ENCODE peak calls at places on chromosomes 12 and 14, in seven cellular contexts. Z is right cardiac atrium, H is GM23248, M is fibroblast of lung, J is tibial nerve, P is cardiac muscle cell, U is RWPE2. Q is an unnamed sample.
A peak's percentile ranks its signal among the peaks of the same experiment; 100 is the strongest.

GRCh38 chr12:126492181-126492580 is 1426.9 kb downstream of the AACS start:
- DNase-seq in Z (no peak), H (no peak), M (peak; percentile 24), J (no peak), P (peak; percentile 21), U (no peak), Q (no peak)

GRCh38 chr12:102765736-102766135 is 151.3 kb downstream of the PAH start:
- DNase-seq in Z (no peak), H (no peak), M (peak; percentile 31), J (no peak), P (peak; percentile 52), U (no peak), Q (no peak)

GRCh38 chr12:101671157-101671791 is 26.2 kb upstream of the CHPT1 start:
- DNase-seq in Z (no peak), H (no peak), M (no peak), J (no peak), P (no peak), U (no peak), Q (no peak)

GRCh38 chr14:61460853-61461611 is 139.7 kb downstream of the PRKCH start:
- DNase-seq in Z (no peak), H (peak; percentile 29), M (no peak), J (no peak), P (peak; percentile 62), U (peak; percentile 82), Q (peak; percentile 19)

GRCh38 chr14:70096866-70097265 is 91.9 kb downstream of the SLC8A3 start:
- DNase-seq in Z (no peak), H (peak; percentile 45), M (no peak), J (no peak), P (peak; percentile 32), U (no peak), Q (no peak)

GRCh38 chr12:12786716-12787601 is 1.5 kb downstream of the APOLD1 start:
- DNase-seq in Z (peak; percentile 94), H (peak; percentile 94), M (peak; percentile 79), J (peak; percentile 45), P (peak; percentile 90), U (peak; percentile 34), Q (peak; percentile 78)

GRCh38 chr14:56124296-56124695 is 6.1 kb downstream of the PELI2 start:
- DNase-seq in Z (no peak), H (peak; percentile 23), M (peak; percentile 42), J (no peak), P (no peak), U (no peak), Q (peak; percentile 47)

GRCh38 chr14:34628681-34629135 is 1.2 kb downstream of the SNX6 start:
- DNase-seq in Z (no peak), H (peak; percentile 27), M (peak; percentile 39), J (no peak), P (peak; percentile 42), U (no peak), Q (no peak)

GRCh38 chr12:28222081-28222700 is 31.9 kb downstream of the CCDC91 start:
- DNase-seq in Z (no peak), H (no peak), M (peak; percentile 58), J (no peak), P (no peak), U (no peak), Q (no peak)

GRCh38 chr12:96015672-96016071 is 19.5 kb upstream of the HAL start:
- DNase-seq in Z (peak; percentile 49), H (peak; percentile 49), M (peak; percentile 20), J (no peak), P (peak; percentile 56), U (no peak), Q (peak; percentile 88)

GRCh38 chr14:76950043-76951020 is 78.2 kb downstream of the IRF2BPL start:
- DNase-seq in Z (no peak), H (peak; percentile 80), M (peak; percentile 81), J (no peak), P (peak; percentile 58), U (no peak), Q (no peak)

GRCh38 chr14:71551291-71551955 is 380.8 kb upstream of the RGS6 start:
- DNase-seq in Z (no peak), H (peak; percentile 79), M (peak; percentile 92), J (no peak), P (peak; percentile 30), U (no peak), Q (no peak)

DNA sequence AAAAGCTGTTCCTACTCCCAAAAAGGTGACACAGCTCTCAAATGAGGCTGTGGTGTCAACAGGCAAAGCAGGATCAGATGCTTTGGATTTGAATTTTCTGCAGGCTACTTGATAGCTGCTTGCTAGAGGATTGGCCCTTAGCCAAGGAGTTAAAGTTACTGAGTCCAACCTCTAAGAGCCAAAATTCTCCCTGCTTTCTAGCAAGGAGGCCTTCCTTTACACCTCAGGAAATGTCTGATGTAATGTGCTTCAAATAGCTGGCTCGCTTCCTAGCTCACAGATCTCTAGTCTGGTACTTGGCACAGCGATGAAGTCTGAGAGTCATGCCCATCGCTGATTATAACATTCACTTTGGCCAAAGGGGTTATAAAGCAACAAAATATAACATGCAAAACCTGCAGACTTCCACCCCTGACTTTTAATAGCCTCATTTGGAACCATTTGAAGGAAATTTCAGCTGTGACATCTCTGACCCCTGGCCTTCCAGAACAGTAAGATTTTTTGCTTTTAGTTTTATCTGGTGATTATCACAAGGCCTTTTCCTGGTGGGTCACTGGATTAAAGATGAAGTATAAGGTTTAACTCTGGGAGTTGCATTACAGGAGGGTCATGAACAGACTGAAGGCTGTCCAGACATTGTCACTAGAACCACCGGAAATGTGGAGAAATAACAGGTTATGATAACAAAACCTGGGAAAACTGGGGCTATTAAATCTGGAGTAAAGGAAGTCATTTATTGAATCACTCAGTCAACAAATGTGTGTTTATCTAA is 189.7 kb downstream of the EPS8 start:
- DNase-seq in Z (no peak), H (peak; percentile 82), M (peak; percentile 92), J (no peak), P (peak; percentile 97), U (no peak), Q (no peak)
- H3K27ac ChIP-seq in Z (peak overlapping the region; percentile 45), H (peak overlapping the region; percentile 38), M (no peak overlapping the region), J (peak overlapping the region; percentile 32), P (no peak overlapping the region), U (peak overlapping the region; percentile 84), Q (no peak overlapping the region)

DNA sequence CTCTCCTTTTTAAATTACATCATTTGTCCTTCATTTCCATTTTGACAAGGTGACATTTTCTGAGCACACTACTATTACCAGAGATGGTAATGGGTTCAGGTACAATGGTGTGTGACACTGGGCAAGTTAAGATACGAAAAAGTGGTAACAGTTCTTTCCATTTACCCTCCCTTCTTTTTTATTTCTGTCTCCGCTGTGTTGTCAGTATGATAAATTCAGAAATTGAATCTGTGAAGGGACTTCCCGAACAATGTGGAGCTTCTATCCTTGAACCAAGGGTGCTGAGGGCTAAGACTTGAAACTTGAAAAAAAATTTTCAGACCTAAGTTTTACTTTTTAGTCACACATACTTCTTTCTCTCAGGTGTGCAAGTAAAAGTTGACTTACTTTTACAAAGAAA is 103.7 kb downstream of the ERC1 start:
- DNase-seq in Z (no peak), H (no peak), M (no peak), J (no peak), P (no peak), U (no peak), Q (no peak)
- H3K4me1 ChIP-seq in Z (no peaks in the 10 kb centered on the region), H (peaks cover 11% of the 10 kb centered on the region), M (no peaks in the 10 kb centered on the region), J (peaks cover 6% of the 10 kb centered on the region), P (peaks cover 14% of the 10 kb centered on the region), U (no peaks in the 10 kb centered on the region), Q (peaks cover 4% of the 10 kb centered on the region)

GRCh38 chr12:113302466-113302865 is 32.4 kb downstream of the SLC8B1 start:
- DNase-seq in Z (no peak), H (no peak), M (no peak), J (no peak), P (no peak), U (no peak), Q (no peak)

GRCh38 chr12:113301811-113302210 is 33.1 kb downstream of the SLC8B1 start:
- DNase-seq in Z (no peak), H (no peak), M (no peak), J (no peak), P (no peak), U (no peak), Q (no peak)

GRCh38 chr12:113306382-113306781 is 28.5 kb downstream of the SLC8B1 start:
- DNase-seq in Z (no peak), H (no peak), M (peak; percentile 23), J (no peak), P (no peak), U (no peak), Q (no peak)

GRCh38 chr12:113302925-113303640 is 31.8 kb downstream of the SLC8B1 start:
- DNase-seq in Z (no peak), H (no peak), M (no peak), J (no peak), P (no peak), U (no peak), Q (no peak)

DNA sequence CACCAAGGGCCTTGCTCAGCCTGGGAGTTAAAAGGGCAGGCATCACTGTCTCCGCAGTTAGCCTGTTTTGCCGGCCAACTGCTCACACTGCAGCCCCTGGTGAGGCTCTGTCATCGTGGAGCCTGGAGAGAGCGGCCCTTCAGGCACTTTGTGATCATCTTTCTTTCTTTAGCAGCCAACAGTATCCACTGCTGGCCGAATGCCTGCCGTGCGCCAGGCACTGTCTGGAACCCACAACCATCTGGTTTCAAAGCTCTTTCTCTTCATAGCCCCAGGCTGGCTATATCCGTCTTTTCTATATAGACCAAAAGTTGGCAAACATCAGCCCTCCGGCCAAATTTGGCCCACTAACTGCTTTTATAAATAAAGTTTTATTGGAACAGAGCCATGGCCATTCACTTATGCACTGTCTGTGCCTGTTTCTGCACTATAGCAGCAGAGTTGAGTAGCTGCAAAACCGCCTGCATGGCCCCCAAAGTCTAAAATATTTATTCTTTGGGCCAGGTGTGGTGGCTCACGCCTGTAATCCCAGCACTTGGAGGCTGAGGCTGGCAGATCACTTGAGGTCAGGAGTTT is 29.5 kb downstream of the SLC8B1 start:
- DNase-seq in Z (no peak), H (no peak), M (no peak), J (no peak), P (no peak), U (no peak), Q (no peak)
- H3K27ac ChIP-seq in Z (no peak overlapping the region), H (no peak overlapping the region), M (no peak overlapping the region), J (no peak overlapping the region), P (no peak overlapping the region), U (no peak overlapping the region), Q (no peak overlapping the region)

GRCh38 chr12:103839103-103839502 is 1.9 kb downstream of the NT5DC3 start:
- DNase-seq in Z (no peak), H (no peak), M (no peak), J (no peak), P (peak; percentile 49), U (no peak), Q (no peak)

GRCh38 chr12:103833891-103834290 is 7.1 kb downstream of the NT5DC3 start:
- DNase-seq in Z (no peak), H (peak; percentile 22), M (no peak), J (no peak), P (no peak), U (no peak), Q (no peak)

GRCh38 chr12:103834897-103835390 is 6.1 kb downstream of the NT5DC3 start:
- DNase-seq in Z (no peak), H (no peak), M (no peak), J (no peak), P (no peak), U (no peak), Q (no peak)

GRCh38 chr12:103838254-103838914 is 2.6 kb downstream of the NT5DC3 start:
- DNase-seq in Z (no peak), H (no peak), M (no peak), J (no peak), P (no peak), U (no peak), Q (no peak)

DNA sequence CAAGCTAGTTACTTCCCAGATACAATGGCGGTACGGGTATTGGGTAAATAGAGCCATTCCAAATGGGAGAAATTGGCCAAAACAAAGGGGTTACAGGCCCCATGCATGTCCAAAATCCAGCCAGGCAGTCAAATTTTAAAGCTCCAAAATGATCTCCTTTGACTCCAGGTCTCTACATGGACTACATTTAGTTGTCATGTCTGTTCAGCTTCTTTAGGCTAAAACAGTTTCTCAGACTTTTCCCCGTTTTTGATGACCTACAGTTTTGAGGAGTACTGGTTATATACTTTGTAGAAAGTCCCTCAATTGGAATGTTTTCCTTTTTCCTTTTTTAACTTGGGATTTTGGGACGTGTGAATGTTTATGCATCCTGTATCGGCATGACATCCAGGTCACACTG is 4.7 kb downstream of the NT5DC3 start:
- DNase-seq in Z (no peak), H (no peak), M (no peak), J (no peak), P (no peak), U (no peak), Q (no peak)
- H3K4me1 ChIP-seq in Z (peaks cover 2% of the 10 kb centered on the region), H (peaks cover 27% of the 10 kb centered on the region), M (no peaks in the 10 kb centered on the region), J (peaks cover 7% of the 10 kb centered on the region), P (no peaks in the 10 kb centered on the region), U (peaks cover 14% of the 10 kb centered on the region), Q (peaks cover 23% of the 10 kb centered on the region)

Q was measured in SJSA1.